ENCODE peak calls at places on chromosomes 12 and 14, in eight cellular contexts. L is stomach; Z is AG10803; M is choroid plexus epithelial cell; X is CD8-positive, alpha-beta T cell; F is PC-3; R is fibroblast of mammary gland; D is bronchial epithelial cell. K is an unnamed sample.

GRCh38 chr12:80241576-80242273 is 142.4 kb downstream of the OTOGL start:
- DNase-seq in L (no peak), Z (peak), M (peak), X (no peak), F (peak), R (peak), D (peak), K (no peak)

GRCh38 chr12:116366456-116366776 is 88.9 kb upstream of the MED13L start:
- DNase-seq in L (peak), Z (no peak), M (no peak), X (no peak), F (no peak), R (no peak), D (no peak), K (no peak)

GRCh38 chr12:114123108-114123507 is 157.0 kb upstream of the RBM19 start:
- DNase-seq in L (no peak), Z (no peak), M (no peak), X (no peak), F (no peak), R (no peak), D (peak), K (no peak)

GRCh38 chr12:55619352-55620138 is 17.1 kb upstream of the OR10P1 start:
- DNase-seq in L (no peak), Z (peak), M (peak), X (no peak), F (peak), R (peak), D (peak), K (peak)

GRCh38 chr14:83849999-83850611 is 1679.8 kb upstream of the FLRT2 start:
- DNase-seq in L (no peak), Z (no peak), M (no peak), X (no peak), F (no peak), R (no peak), D (no peak), K (no peak)

GRCh38 chr12:1252758-1253157 is 261.7 kb downstream of the ERC1 start:
- DNase-seq in L (no peak), Z (peak), M (no peak), X (no peak), F (no peak), R (no peak), D (no peak), K (no peak)

GRCh38 chr14:65297744-65298143 is 114.8 kb upstream of the FUT8 start:
- DNase-seq in L (peak), Z (no peak), M (no peak), X (no peak), F (peak), R (no peak), D (peak), K (no peak)

GRCh38 chr12:26614217-26614616 is 218.8 kb downstream of the ITPR2 start:
- DNase-seq in L (no peak), Z (peak), M (peak), X (no peak), F (peak), R (peak), D (peak), K (peak)

GRCh38 chr12:102479984-102480383 is 379 bp downstream of the IGF1 start:
- DNase-seq in L (no peak), Z (no peak), M (no peak), X (no peak), F (no peak), R (no peak), D (no peak), K (no peak)

GRCh38 chr14:94681300-94682060 is 69.3 kb downstream of the SERPINA3 start:
- DNase-seq in L (peak), Z (peak), M (peak), X (no peak), F (peak), R (peak), D (peak), K (peak)

GRCh38 chr14:30988509-30988908 is 36.9 kb upstream of the AP4S1 start:
- DNase-seq in L (no peak), Z (peak), M (peak), X (no peak), F (no peak), R (peak), D (peak), K (no peak)

GRCh38 chr12:113135178-113136127 is at the start of gene RASAL1:
- DNase-seq in L (peak), Z (no peak), M (no peak), X (peak), F (peak), R (no peak), D (no peak), K (peak)

GRCh38 chr12:44003721-44004120 is 167.8 kb downstream of the TMEM117 start:
- DNase-seq in L (no peak), Z (no peak), M (no peak), X (no peak), F (no peak), R (no peak), D (peak), K (no peak)

GRCh38 chr14:56271988-56272387 is 153.8 kb downstream of the PELI2 start:
- DNase-seq in L (no peak), Z (peak), M (peak), X (no peak), F (peak), R (peak), D (peak), K (no peak)

GRCh38 chr12:131213896-131214442 is 260.3 kb downstream of the ADGRD1 start:
- DNase-seq in L (no peak), Z (no peak), M (no peak), X (no peak), F (no peak), R (no peak), D (no peak), K (no peak)

GRCh38 chr14:104681689-104682074 is 7.7 kb upstream of the INF2 start:
- DNase-seq in L (peak), Z (peak), M (peak), X (no peak), F (peak), R (peak), D (peak), K (no peak)

GRCh38 chr14:23443411-23443812 is 8.0 kb upstream of the MYH7 start:
- DNase-seq in L (no peak), Z (no peak), M (no peak), X (peak), F (no peak), R (no peak), D (no peak), K (no peak)

GRCh38 chr12:100534625-100535227 is 38.8 kb upstream of the GAS2L3 start:
- DNase-seq in L (no peak), Z (no peak), M (no peak), X (no peak), F (no peak), R (no peak), D (no peak), K (no peak)

GRCh38 chr14:91693342-91693741 is 38.5 kb downstream of the CATSPERB start:
- DNase-seq in L (no peak), Z (peak), M (no peak), X (no peak), F (peak), R (peak), D (peak), K (no peak)

GRCh38 chr12:126704609-126705008 is 1562.4 kb upstream of the TMEM132C start:
- DNase-seq in L (no peak), Z (no peak), M (no peak), X (no peak), F (peak), R (no peak), D (no peak), K (peak)

GRCh38 chr14:45083979-45084722 is at the start of gene PRPF39:
- DNase-seq in L (peak), Z (peak), M (peak), X (peak), F (peak), R (peak), D (peak), K (peak)

GRCh38 chr12:89307665-89308253 is 44.5 kb downstream of the DUSP6 start:
- DNase-seq in L (no peak), Z (no peak), M (no peak), X (no peak), F (no peak), R (no peak), D (peak), K (no peak)

GRCh38 chr12:62966990-62967506 is 32.1 kb upstream of the PPM1H start:
- DNase-seq in L (no peak), Z (no peak), M (no peak), X (no peak), F (peak), R (no peak), D (peak), K (no peak)

GRCh38 chr14:28770574-28770973 is 4.0 kb downstream of the FOXG1 start:
- DNase-seq in L (no peak), Z (no peak), M (no peak), X (no peak), F (no peak), R (no peak), D (no peak), K (no peak)

GRCh38 chr12:41917827-41918445 is 226.7 kb downstream of the GXYLT1 start:
- DNase-seq in L (no peak), Z (no peak), M (peak), X (no peak), F (peak), R (no peak), D (peak), K (no peak)

GRCh38 chr12:6507102-6507998 is 13.4 kb downstream of the NCAPD2 start:
- DNase-seq in L (no peak), Z (no peak), M (peak), X (no peak), F (no peak), R (no peak), D (peak), K (no peak)

GRCh38 chr12:123996581-123996980 is 23.6 kb downstream of the ZNF664 start:
- DNase-seq in L (no peak), Z (no peak), M (no peak), X (no peak), F (no peak), R (no peak), D (no peak), K (no peak)

GRCh38 chr12:49825360-49825970 is 2.7 kb downstream of the NCKAP5L start:
- DNase-seq in L (no peak), Z (peak), M (peak), X (no peak), F (no peak), R (peak), D (peak), K (no peak)

GRCh38 chr12:122368361-122369073 is 54.0 kb downstream of the CLIP1 start:
- DNase-seq in L (no peak), Z (peak), M (peak), X (no peak), F (peak), R (peak), D (peak), K (no peak)

GRCh38 chr12:122174155-122174845 is at the start of gene IL31:
- DNase-seq in L (no peak), Z (no peak), M (no peak), X (no peak), F (no peak), R (no peak), D (no peak), K (no peak)

GRCh38 chr14:34023824-34024767 is 73.2 kb upstream of the EGLN3 start:
- DNase-seq in L (no peak), Z (no peak), M (no peak), X (no peak), F (no peak), R (no peak), D (no peak), K (no peak)

GRCh38 chr14:73476451-73476905 is 14.3 kb upstream of the RIOX1 start:
- DNase-seq in L (no peak), Z (no peak), M (peak), X (no peak), F (no peak), R (no peak), D (no peak), K (no peak)

GRCh38 chr14:29627141-29627540 is 300.5 kb downstream of the PRKD1 start:
- DNase-seq in L (no peak), Z (peak), M (peak), X (no peak), F (no peak), R (peak), D (peak), K (no peak)

GRCh38 chr14:88937706-88938105 is 113.3 kb downstream of the TTC8 start:
- DNase-seq in L (no peak), Z (no peak), M (peak), X (no peak), F (peak), R (no peak), D (no peak), K (no peak)

GRCh38 chr14:88929656-88930436 is 105.4 kb downstream of the TTC8 start:
- DNase-seq in L (no peak), Z (no peak), M (no peak), X (no peak), F (peak), R (no peak), D (no peak), K (no peak)

GRCh38 chr14:88935083-88935482 is 110.6 kb downstream of the TTC8 start:
- DNase-seq in L (no peak), Z (no peak), M (no peak), X (no peak), F (no peak), R (no peak), D (peak), K (no peak)

GRCh38 chr14:88934231-88934898 is 109.9 kb downstream of the TTC8 start:
- DNase-seq in L (no peak), Z (peak), M (peak), X (no peak), F (no peak), R (no peak), D (no peak), K (no peak)

GRCh38 chr14:88933203-88933602 is 108.8 kb downstream of the TTC8 start:
- DNase-seq in L (no peak), Z (no peak), M (peak), X (no peak), F (no peak), R (no peak), D (no peak), K (no peak)
- H3K4me3 ChIP-seq in L (no peak), Z (no peak), M (no peak), X (no peak), F (no peak), R (no peak), D (no peak), K (no peak)

DNA sequence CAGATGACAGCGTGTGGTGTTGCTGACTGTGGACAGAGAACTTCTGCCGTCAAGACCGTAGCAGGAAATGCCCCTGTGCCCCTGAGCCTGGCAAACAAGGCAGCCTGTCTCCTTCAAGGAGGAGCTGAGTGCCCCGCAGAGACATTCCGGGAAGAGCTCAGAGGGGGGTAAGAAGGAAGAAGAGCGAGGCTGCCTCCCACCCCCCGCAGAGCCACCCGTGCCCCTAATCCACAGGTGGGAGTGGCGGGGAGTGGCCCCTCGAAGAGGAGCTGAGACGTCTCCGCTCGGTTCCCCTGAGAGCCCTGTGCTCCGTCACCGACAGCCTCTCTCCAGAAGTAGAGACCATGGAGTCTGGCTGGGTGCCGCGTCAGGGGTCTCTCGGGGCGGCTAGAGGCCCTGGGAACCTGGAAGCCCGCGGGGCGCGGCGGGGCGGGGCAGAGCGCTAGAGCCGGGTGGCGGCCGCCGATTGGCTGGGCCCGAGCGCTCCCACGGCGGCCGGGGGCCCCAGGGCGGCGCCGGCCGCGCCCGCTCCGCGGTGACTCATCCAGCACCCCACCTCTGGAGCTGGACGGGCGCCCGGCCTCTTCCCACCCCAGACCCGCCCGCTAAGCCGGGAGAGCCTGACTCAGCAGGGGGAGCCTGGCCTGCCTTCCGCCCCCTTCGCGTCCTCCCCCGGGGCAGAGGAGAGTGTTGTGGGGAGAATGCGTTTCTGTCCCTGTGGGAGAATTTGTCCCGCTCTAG is 25.2 kb upstream of the KRT78 start:
- DNase-seq in L (peak), Z (peak), M (peak), X (no peak), F (peak), R (peak), D (peak), K (no peak)
- H3K4me3 ChIP-seq in L (peak), Z (peak), M (peak), X (peak), F (peak), R (peak), D (peak), K (no peak)

GRCh38 chr12:12722351-12723146 is 5.4 kb downstream of the CDKN1B start:
- DNase-seq in L (no peak), Z (no peak), M (peak), X (no peak), F (peak), R (peak), D (peak), K (no peak)

GRCh38 chr12:12721251-12721689 is 4.1 kb downstream of the CDKN1B start:
- DNase-seq in L (no peak), Z (no peak), M (peak), X (no peak), F (peak), R (no peak), D (peak), K (no peak)

GRCh38 chr12:12723681-12724420 is 6.7 kb downstream of the CDKN1B start:
- DNase-seq in L (peak), Z (peak), M (peak), X (peak), F (peak), R (no peak), D (peak), K (no peak)

GRCh38 chr12:12724421-12725085 is 7.4 kb downstream of the CDKN1B start:
- DNase-seq in L (no peak), Z (no peak), M (peak), X (peak), F (peak), R (no peak), D (peak), K (no peak)

GRCh38 chr12:12723147-12723680 is 6.0 kb downstream of the CDKN1B start:
- DNase-seq in L (no peak), Z (no peak), M (peak), X (no peak), F (peak), R (no peak), D (peak), K (no peak)
- H3K4me3 ChIP-seq in L (peak), Z (peak), M (peak), X (peak), F (peak), R (peak), D (peak), K (peak)

GRCh38 chr12:53997324-53998173 is 2.4 kb upstream of the HOXC9 start:
- DNase-seq in L (no peak), Z (peak), M (no peak), X (no peak), F (no peak), R (no peak), D (no peak), K (no peak)

GRCh38 chr12:53999596-54000104 is 311 bp upstream of the HOXC9 start:
- DNase-seq in L (no peak), Z (peak), M (no peak), X (no peak), F (no peak), R (peak), D (no peak), K (no peak)

GRCh38 chr12:53996886-53997217 is 3.1 kb upstream of the HOXC9 start:
- DNase-seq in L (no peak), Z (no peak), M (no peak), X (no peak), F (no peak), R (no peak), D (no peak), K (no peak)

GRCh38 chr12:53998900-53999236 is 1.1 kb upstream of the HOXC9 start:
- DNase-seq in L (no peak), Z (no peak), M (no peak), X (no peak), F (no peak), R (no peak), D (no peak), K (no peak)

GRCh38 chr12:53998174-53998899 is 1.6 kb upstream of the HOXC9 start:
- DNase-seq in L (no peak), Z (peak), M (no peak), X (no peak), F (no peak), R (no peak), D (no peak), K (no peak)
- H3K4me3 ChIP-seq in L (no peak), Z (peak), M (no peak), X (no peak), F (peak), R (peak), D (no peak), K (no peak)

K was measured in Jurkat, Clone E6-1.